ENCODE peak calls at places on chromosomes 11 and 22, in seven cellular contexts. Y is right atrium auricular region, G is epithelial cell of esophagus, D is astrocyte of the spinal cord, V is PC-3, L is lower leg skin, T is Panc1. N is an unnamed sample.

GRCh38 chr11:2459796-2460531 is 15.2 kb downstream of the KCNQ1 start:
- DNase-seq in V (no peak), D (no peak), L (no peak), T (no peak), G (no peak), Y (no peak), N (no peak)

GRCh38 chr22:32951807-32952153 is 106.4 kb downstream of the SYN3 start:
- DNase-seq in T (no peak), Y (no peak), V (no peak), D (no peak), G (no peak), L (peak; percentile 25), N (no peak)

GRCh38 chr11:69100454-69101099 is 51.8 kb downstream of the TPCN2 start:
- DNase-seq in V (no peak), D (no peak), G (no peak), Y (no peak), T (no peak), L (no peak), N (no peak)

GRCh38 chr22:47163481-47163875 is 401.0 kb downstream of the TBC1D22A start:
- DNase-seq in G (no peak), D (no peak), L (no peak), V (no peak), T (no peak), Y (no peak), N (no peak)

GRCh38 chr22:39545310-39546063 is 12.9 kb upstream of the RPS19BP1 start:
- DNase-seq in L (no peak), G (peak; percentile 60), D (peak; percentile 36), Y (no peak), T (no peak), V (no peak), N (no peak)

GRCh38 chr22:48889209-48889830 is 938.4 kb downstream of the BRD1 start:
- DNase-seq in D (no peak), V (no peak), T (no peak), L (no peak), Y (peak; percentile 49), G (no peak), N (no peak)

GRCh38 chr11:1150769-1151365 is 6.9 kb upstream of the MUC5AC start:
- DNase-seq in Y (peak; percentile 75), V (peak; percentile 83), T (peak; percentile 72), D (peak; percentile 48), L (peak; percentile 24), G (no peak), N (no peak)

GRCh38 chr11:130518164-130518563 is 69.7 kb downstream of the ADAMTS15 start:
- DNase-seq in V (no peak), Y (no peak), D (no peak), L (no peak), G (no peak), T (no peak), N (no peak)

GRCh38 chr22:48942698-48943566 is 884.7 kb downstream of the BRD1 start:
- DNase-seq in Y (peak; percentile 43), D (no peak), T (no peak), L (peak; percentile 5), V (no peak), G (no peak), N (no peak)

GRCh38 chr11:514606-515005 is 7.6 kb upstream of the RNH1 start:
- DNase-seq in V (no peak), T (no peak), L (no peak), Y (no peak), G (no peak), D (no peak), N (no peak)

GRCh38 chr11:98047647-98048046 is 973.1 kb upstream of the CNTN5 start:
- DNase-seq in T (no peak), L (no peak), V (no peak), G (no peak), D (no peak), Y (no peak), N (no peak)

GRCh38 chr22:19855504-19856409 is 1.1 kb upstream of the GNB1L start:
- DNase-seq in T (no peak), Y (peak; percentile 82), L (peak; percentile 36), V (peak; percentile 62), G (peak; percentile 61), D (peak; percentile 20), N (no peak)

DNA sequence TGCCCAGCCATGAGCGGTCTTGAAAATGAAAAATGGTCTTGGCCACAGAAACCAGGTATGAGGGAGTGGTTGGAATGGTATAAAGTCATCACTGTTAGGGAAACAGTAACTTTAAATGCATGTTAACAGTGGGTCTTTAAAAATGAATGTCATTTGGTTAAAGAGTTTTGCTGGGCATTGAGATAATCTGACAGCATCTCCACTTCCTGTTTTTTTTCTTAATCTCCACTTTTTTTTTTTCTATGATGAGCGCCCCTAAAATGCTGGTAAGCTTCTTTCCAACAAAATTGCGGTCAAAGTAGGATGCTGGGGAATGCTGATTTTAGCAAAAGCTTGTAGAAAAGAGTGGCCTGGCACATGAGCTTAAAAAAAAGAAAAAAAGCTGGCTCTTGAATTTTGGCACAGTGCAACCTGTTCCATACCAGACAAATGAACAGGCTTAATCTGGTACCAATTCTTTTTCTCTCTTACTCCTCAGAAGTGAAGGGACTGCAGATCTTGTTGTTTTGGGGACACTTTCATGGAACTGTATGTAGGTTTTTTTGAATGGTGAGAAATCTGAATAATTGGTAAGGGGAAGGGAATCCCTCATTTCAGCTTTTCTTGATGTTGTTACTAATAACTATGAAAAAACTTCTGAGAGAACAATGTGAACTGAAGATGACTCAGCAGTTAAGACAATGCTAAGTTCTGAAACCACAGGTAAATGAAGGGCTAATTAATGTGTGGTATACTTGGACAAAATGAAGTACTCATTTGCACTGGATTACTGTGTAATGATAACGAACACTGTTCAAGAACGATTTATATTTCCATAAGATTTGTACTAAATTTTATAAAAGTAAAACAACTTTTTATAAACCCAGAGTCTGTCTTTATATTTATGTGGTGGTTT is 3.1 kb upstream of the ARHGEF12 start:
- DNase-seq in V (no peak), Y (no peak), T (no peak), D (peak; percentile 33), G (no peak), L (no peak), N (no peak)
- TF ChIP-seq CTCF in V (no peak), Y (no peak), T (no peak), D (no peak), G (no peak), L (no peak), N (no peak)

DNA sequence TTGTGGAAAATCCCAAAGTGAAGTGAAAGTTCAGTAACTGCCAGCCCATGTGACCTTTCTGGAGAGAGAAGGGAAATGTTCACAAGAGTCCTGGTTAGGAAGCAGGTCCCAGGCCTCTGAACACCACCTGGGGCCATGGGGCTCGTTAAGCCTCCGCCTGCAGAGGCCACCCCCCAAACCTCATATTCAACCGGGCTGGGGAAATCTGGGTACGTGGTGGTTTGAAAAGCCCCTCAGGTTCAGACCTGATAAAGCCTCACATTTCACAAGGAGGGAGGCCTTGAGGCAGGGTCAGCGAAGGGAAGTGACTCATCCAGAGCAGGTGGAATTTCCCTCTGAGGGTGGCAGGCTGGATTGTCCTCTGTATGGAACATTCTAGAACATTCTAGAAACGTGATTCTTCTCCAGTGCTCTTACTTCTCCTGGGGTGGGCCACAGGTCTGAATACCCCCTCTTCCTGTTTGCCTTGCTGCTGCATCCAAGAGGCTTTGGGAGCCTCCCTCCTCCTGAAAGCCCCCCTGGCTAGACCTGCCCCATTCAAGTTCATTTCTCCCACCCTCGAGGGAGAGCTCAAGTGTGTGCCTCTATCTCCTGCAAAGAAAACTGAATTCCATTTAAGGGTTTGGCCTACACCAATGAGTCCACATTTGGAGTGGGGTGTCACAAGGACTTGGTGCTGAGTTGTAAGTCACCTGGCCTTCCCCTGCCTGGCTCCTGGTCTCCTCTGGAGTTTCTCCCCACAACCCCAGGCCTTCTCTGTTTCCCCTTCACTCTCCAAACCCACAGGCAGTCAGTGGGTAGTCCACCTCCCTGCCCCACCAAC is 6.3 kb downstream of the FXYD2 start:
- DNase-seq in D (peak; percentile 37), T (no peak), L (no peak), V (peak; percentile 48), G (peak; percentile 77), Y (no peak), N (no peak)
- H3K4me3 ChIP-seq in D (no peak overlapping the region), T (no peak overlapping the region), L (no peak overlapping the region), V (no peak overlapping the region), G (no peak overlapping the region), Y (no peak overlapping the region), N (no peak overlapping the region)

DNA sequence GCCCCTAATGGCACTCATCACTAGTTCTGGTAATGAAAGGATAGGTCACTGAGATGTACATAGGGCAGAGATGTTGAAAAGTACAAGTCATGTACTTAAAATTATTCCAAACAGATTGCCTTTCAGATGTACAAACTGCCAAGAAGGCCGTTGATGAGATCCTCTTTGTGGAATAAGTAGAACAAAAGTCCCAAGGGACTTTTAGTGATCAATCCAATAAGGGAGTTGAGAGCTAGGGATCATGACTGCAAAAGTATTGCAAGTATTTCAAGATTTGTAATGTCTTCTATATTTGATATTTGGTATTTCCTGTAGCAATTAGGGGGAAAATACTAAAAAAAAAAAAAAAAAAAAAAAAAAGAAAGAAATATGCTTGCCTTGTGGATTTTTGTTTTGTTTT is 82.2 kb downstream of the ATG16L2 start:
- DNase-seq in L (no peak), T (no peak), Y (no peak), G (no peak), D (no peak), V (no peak), N (no peak)
- TF ChIP-seq CTCF in L (no peak), T (no peak), Y (no peak), G (no peak), D (no peak), V (no peak), N (no peak)

GRCh38 chr22:45010532-45010900 is 711 bp upstream of the PHF21B start:
- DNase-seq in L (no peak), Y (no peak), D (no peak), V (no peak), T (no peak), G (no peak), N (no peak)

GRCh38 chr22:45009881-45010531 is at the start of gene PHF21B:
- DNase-seq in V (no peak), T (no peak), Y (no peak), D (peak; percentile 11), L (no peak), G (peak; percentile 24), N (peak; percentile 18)

GRCh38 chr22:45007247-45007945 is 2.4 kb downstream of the PHF21B start:
- DNase-seq in V (no peak), T (no peak), G (peak; percentile 41), Y (no peak), L (no peak), D (peak; percentile 24), N (no peak)

GRCh38 chr22:45007946-45008852 is 1.6 kb downstream of the PHF21B start:
- DNase-seq in Y (no peak), G (peak; percentile 32), D (peak; percentile 27), V (no peak), T (no peak), L (no peak), N (no peak)

DNA sequence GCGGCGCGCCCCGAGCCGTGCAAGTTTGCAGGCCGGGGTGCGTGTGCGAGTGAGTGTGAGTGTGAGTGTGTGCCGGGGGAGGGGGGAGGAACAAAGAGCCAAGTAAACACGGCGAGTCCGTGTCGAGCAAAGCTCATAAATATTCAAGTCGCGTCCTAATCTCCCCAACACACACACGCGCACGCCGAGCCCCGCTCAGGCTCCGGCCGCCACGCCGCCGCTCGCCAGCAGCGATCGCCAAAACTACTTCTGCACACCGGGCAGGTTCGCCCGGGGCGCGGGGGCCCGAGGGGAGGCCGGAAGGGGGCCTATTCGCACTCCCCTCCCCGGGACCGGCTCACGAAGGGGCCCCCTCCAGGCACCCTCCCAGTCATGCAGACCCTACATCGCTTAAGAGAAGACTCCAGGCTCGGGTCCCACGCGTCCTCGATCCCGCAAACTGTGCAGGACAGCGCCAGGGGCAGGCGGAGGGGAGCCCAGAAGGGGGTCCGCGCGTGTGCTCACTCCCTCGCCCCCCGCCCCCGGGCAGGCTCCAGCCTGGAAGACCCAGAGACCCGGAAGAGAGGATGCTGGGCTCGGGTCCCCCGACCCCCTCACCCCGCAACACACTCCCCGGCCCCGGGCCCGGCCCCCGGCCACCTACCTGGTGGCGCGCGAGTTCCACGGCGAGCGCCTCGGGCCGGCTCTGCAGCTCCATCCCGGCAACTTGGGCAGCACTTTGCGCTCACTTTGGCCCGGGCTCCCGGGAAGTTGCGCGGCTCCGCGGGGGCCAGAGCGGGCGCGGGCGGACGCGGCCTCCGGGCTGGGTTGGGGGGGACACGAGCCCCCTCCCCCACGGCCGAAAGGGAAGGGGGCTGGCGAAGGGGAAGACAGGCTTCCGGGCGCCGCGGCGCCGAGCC is 703 bp downstream of the PHF21B start:
- DNase-seq in D (peak; percentile 15), G (peak; percentile 26), T (no peak), V (no peak), Y (no peak), L (no peak), N (no peak)
- H3K4me3 ChIP-seq in D (no peak overlapping the region), G (no peak overlapping the region), T (peak overlapping the region; percentile 54), V (peak overlapping the region; percentile 42), Y (peak overlapping the region; percentile 65), L (no peak overlapping the region), N (peak overlapping the region; percentile 51)

N was measured in astrocyte of the cerebellum.